ENCODE peak calls at places on chromosomes 7 and 10, in five cellular contexts. H is mucosa of descending colon, M is mucosa of gallbladder, P is psoas muscle, K is Ammon's horn. G is an unnamed sample.

GRCh38 chr10:131193923-131194322 is 117.6 kb downstream of the TCERG1L start:
- DNase-seq in K (no peak), H (no peak), M (no peak), P (no peak), G (no peak)

GRCh38 chr7:55206235-55207029 is 158.7 kb upstream of the LANCL2 start:
- DNase-seq in P (no peak), H (no peak), M (no peak), K (no peak), G (no peak)

GRCh38 chr7:68258569-68258968 is 1261.9 kb downstream of the TYW1 start:
- DNase-seq in P (no peak), K (no peak), M (no peak), H (no peak), G (no peak)

GRCh38 chr10:74223755-74224530 is 72.9 kb downstream of the ADK start:
- DNase-seq in H (no peak), K (no peak), P (no peak), M (no peak), G (no peak)

GRCh38 chr7:76380623-76380966 is 21.8 kb upstream of the YWHAG start:
- DNase-seq in H (no peak), P (no peak), M (no peak), K (no peak), G (no peak)

GRCh38 chr7:1804310-1804709 is 134.2 kb downstream of the ELFN1 start:
- DNase-seq in P (no peak), K (no peak), M (no peak), H (no peak), G (no peak)

GRCh38 chr7:47295606-47296005 is 286.3 kb downstream of the TNS3 start:
- DNase-seq in P (no peak), K (no peak), H (no peak), M (no peak), G (no peak)

GRCh38 chr7:34463830-34464229 is 194.2 kb upstream of the NPSR1 start:
- DNase-seq in M (no peak), H (no peak), K (no peak), P (no peak), G (no peak)

GRCh38 chr7:142807855-142808460 is 37.2 kb downstream of the PRSS2 start:
- DNase-seq in M (no peak), P (no peak), H (no peak), K (no peak), G (no peak)

GRCh38 chr7:40586197-40586596 is 451.4 kb downstream of the SUGCT start:
- DNase-seq in P (no peak), H (no peak), K (no peak), M (no peak), G (no peak)

GRCh38 chr7:519429-519973 is at the start of gene PDGFA:
- DNase-seq in H (no peak), K (peak), M (no peak), P (peak), G (no peak)

GRCh38 chr10:77888356-77888703 is 38.2 kb downstream of the DLG5 start:
- DNase-seq in K (no peak), H (no peak), P (no peak), M (no peak), G (no peak)

GRCh38 chr7:74023037-74023436 is 4.9 kb upstream of the ELN start:
- DNase-seq in P (peak), M (no peak), H (no peak), K (no peak), G (no peak)

GRCh38 chr7:100157334-100158228 is 942 bp downstream of the TRAPPC14 start:
- DNase-seq in M (no peak), K (no peak), H (peak), P (peak), G (no peak)

GRCh38 chr10:118457824-118458428 is 115.8 kb upstream of the FAM204A start:
- DNase-seq in K (no peak), M (no peak), H (no peak), P (no peak), G (no peak)

GRCh38 chr7:70655694-70656093 is 476.2 kb upstream of the GALNT17 start:
- DNase-seq in M (no peak), H (no peak), P (no peak), K (no peak), G (no peak)

GRCh38 chr10:13613519-13613918 is 26.8 kb downstream of the PRPF18 start:
- DNase-seq in P (no peak), H (no peak), K (peak), M (no peak), G (no peak)

GRCh38 chr7:149496642-149497391 is 792 bp downstream of the ZNF746 start:
- DNase-seq in M (peak), P (peak), K (peak), H (peak), G (no peak)

GRCh38 chr10:100996678-100997363 is 2.8 kb upstream of the LZTS2 start:
- DNase-seq in P (no peak), K (no peak), H (peak), M (no peak), G (no peak)

GRCh38 chr10:5590816-5591215 is 66.1 kb downstream of the CALML3 start:
- DNase-seq in H (no peak), K (no peak), M (no peak), P (no peak), G (no peak)

GRCh38 chr7:74277636-74278035 is 11.6 kb upstream of the CLIP2 start:
- DNase-seq in H (no peak), M (no peak), P (no peak), K (no peak), G (no peak)